ENCODE peak calls at places on chromosomes 5 and 9, in four cellular contexts. K, L, U and D are unnamed samples.

GRCh38 chr5:30401479-30402058 is 791.9 kb upstream of the CDH6 start:
- DNase-seq in K (no peak), L (no peak), U (peak), D (no peak)

GRCh38 chr5:122760281-122760680 is 14.6 kb upstream of the SNX2 start:
- DNase-seq in K (no peak), L (no peak), U (no peak), D (no peak)

GRCh38 chr9:121645003-121645402 is 6.4 kb upstream of the DAB2IP start:
- DNase-seq in K (no peak), L (no peak), U (no peak), D (no peak)

GRCh38 chr5:143842920-143843319 is 31.0 kb downstream of the HMHB1 start:
- DNase-seq in K (no peak), L (no peak), U (no peak), D (no peak)

GRCh38 chr5:89929173-89929572 is 480.4 kb downstream of the CETN3 start:
- DNase-seq in K (no peak), L (no peak), U (no peak), D (no peak)

GRCh38 chr9:22228542-22228941 is 218.1 kb upstream of the DMRTA1 start:
- DNase-seq in K (no peak), L (peak), U (no peak), D (no peak)

GRCh38 chr5:119343766-119344165 is 12.1 kb upstream of the TNFAIP8 start:
- DNase-seq in K (no peak), L (no peak), U (no peak), D (peak)

GRCh38 chr9:30103647-30104394 is 2280.6 kb upstream of the ACO1 start:
- DNase-seq in K (no peak), L (no peak), U (no peak), D (no peak)

DNA sequence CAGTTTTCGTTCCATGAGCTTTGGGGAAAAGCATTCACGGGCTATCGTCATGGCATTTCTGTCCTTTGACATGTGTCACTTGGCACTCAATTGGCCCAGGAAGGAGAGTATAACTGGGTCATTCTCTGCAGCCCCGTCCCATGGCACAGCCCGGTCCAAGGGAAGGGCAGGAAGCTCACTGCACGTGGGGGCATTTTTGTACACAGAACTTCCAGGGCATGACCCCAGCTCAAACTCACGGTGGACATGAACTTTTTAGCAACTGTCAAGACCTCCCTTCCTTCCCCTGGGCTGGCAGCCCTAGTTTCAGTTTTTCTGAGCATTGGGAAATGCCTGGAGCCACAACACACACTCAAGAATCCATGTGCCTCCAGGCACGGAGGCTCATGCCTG is 161.6 kb upstream of the PANK3 start:
- DNase-seq in K (no peak), L (no peak), U (no peak), D (no peak)
- TF ChIP-seq CTCF in K (no peak), L (no peak), U (no peak), D (no peak)

GRCh38 chr5:56951946-56952691 is at the start of gene MIER3:
- DNase-seq in K (no peak), L (peak), U (no peak), D (peak)
- TF ChIP-seq CTCF in K (no peak), L (no peak), U (no peak), D (no peak)

DNA sequence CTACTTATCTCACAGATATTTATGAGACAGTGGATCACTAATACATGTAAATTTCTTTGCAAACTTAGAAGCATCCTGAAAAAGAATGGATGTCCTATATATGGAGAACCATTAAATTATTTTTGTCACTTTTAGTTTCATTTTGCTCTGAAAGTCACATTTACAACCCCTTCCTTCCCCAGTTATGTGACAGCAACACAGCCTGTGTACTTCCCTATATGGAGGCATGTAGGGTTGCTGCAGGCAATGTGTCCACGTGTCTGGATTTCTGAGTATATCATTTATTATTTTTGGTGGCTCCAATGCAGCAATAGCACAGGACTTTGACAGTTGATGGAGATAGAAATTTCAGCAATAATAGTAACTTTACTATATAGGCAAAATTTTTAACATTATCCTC is 156.4 kb downstream of the ST8SIA4 start:
- DNase-seq in K (no peak), L (no peak), U (no peak), D (no peak)
- TF ChIP-seq CTCF in K (no peak), L (no peak), U (no peak), D (no peak)

GRCh38 chr9:75906531-75906930 is 16.1 kb downstream of the PCSK5 start:
- DNase-seq in K (peak), L (no peak), U (no peak), D (no peak)
- TF ChIP-seq CTCF in K (no peak), L (no peak), U (no peak), D (no peak)

DNA sequence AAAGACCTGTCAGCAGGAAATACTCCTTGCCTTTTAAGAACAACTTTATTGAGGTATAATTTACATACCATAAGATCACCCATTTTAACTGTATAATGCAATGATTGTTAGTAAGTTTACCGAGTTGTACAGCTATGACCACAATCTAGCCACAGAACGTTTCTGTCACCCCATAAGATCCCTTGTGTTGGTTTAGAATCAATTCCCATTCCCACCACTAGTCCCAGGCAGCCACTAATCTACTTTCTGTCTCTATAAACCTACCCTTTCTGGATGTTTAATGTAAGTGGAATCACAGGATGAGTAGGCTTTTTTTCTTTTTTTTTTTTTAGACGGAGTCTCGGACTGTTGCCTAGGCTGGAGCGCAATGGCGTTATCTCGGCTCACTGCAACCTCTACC is 4.4 kb downstream of the GPR107 start:
- DNase-seq in K (no peak), L (no peak), U (no peak), D (no peak)
- TF ChIP-seq CTCF in K (peak), L (peak), U (no peak), D (no peak)

GRCh38 chr5:162603399-162603798 is 535.8 kb downstream of the GABRG2 start:
- DNase-seq in K (no peak), L (no peak), U (no peak), D (no peak)

GRCh38 chr5:162607879-162608278 is 540.3 kb downstream of the GABRG2 start:
- DNase-seq in K (no peak), L (no peak), U (no peak), D (no peak)
- TF ChIP-seq CTCF in K (no peak), L (no peak), U (peak), D (no peak)

GRCh38 chr5:16505904-16506303 is 40.3 kb upstream of the ZNF622 start:
- DNase-seq in K (no peak), L (no peak), U (no peak), D (no peak)

GRCh38 chr5:16507716-16508115 is 42.1 kb upstream of the ZNF622 start:
- DNase-seq in K (no peak), L (peak), U (no peak), D (no peak)

GRCh38 chr5:16504571-16504970 is 39.0 kb upstream of the ZNF622 start:
- DNase-seq in K (no peak), L (no peak), U (no peak), D (no peak)

GRCh38 chr5:16502866-16503265 is 37.3 kb upstream of the ZNF622 start:
- DNase-seq in K (no peak), L (no peak), U (no peak), D (no peak)

DNA sequence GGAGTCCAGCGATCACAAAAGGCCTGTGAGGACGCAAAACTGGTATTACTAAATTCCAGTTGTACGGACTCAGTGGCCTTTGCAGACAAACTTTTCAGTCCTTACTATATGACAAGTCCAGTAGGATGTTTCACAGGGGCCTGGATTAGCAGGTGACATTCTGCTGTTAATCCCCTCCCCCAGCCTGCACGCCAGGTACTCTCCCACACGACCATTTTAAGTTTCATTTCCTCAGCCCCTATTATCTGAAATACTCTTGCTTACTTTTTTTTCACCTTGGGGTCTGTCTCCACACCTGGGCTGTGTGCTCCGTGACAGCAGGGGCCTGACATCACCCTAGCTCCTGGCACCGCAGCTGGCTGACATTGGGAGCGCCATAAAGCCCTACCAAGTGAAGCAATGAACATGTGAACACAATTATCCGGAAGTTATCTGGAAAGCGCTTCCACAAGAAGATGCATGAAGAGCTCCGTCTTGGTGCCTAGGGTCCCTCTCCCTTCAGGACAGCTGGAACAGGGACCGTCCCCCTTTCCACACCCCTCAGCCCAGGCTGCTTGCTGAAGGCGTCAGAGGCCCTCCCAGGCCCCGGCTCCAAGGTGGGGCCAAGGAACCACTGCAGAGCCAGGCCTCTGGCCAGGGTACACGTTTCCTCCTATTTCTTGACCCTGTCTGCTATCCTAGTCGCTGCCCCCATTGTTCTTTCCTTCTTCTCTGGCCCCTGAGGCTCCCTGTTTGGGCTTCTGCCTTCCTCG is 39.7 kb upstream of the ZNF622 start:
- DNase-seq in K (no peak), L (no peak), U (no peak), D (no peak)
- TF ChIP-seq CTCF in K (no peak), L (no peak), U (no peak), D (no peak)

GRCh38 chr5:74288038-74288437 is 352.5 kb downstream of the ENC1 start:
- DNase-seq in K (no peak), L (no peak), U (no peak), D (no peak)

GRCh38 chr5:74288448-74289109 is 351.9 kb downstream of the ENC1 start:
- DNase-seq in K (no peak), L (peak), U (no peak), D (no peak)

GRCh38 chr5:74286734-74287705 is 353.5 kb downstream of the ENC1 start:
- DNase-seq in K (no peak), L (no peak), U (no peak), D (no peak)

GRCh38 chr5:74289238-74289637 is 351.3 kb downstream of the ENC1 start:
- DNase-seq in K (peak), L (no peak), U (no peak), D (no peak)

DNA sequence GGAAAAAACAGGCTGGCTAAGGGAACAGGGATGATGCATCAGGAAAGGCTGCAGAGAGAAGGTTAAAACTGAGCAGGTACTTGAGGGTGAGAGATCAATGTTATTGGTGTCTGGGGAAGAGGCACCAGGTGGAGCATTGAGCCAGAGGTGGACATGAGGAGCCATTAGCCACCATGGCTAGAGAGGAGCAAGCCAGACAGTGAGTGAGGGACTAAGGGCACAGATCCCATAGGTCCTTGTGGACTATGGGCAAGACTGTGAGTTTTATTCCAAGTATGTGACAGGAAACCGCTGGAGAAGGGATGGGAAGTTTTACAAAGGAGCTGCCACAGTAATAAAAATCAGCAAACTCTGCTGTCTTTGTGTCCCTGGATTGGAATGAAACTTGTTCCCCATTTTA is 349.9 kb downstream of the ENC1 start:
- DNase-seq in K (no peak), L (no peak), U (no peak), D (no peak)
- TF ChIP-seq CTCF in K (no peak), L (no peak), U (no peak), D (no peak)